ENCODE peak calls at places on chromosomes 13 and 19, in eight cellular contexts. M, R, J, N, W, L, D and H are unnamed samples.

GRCh38 chr19:42176990-42177685 is 40.3 kb downstream of the DEDD2 start:
- DNase-seq in L (no peak), R (peak), M (peak), J (peak), D (peak), W (no peak), N (peak), H (peak)

GRCh38 chr19:18742324-18742723 is 48.8 kb downstream of the COMP start:
- DNase-seq in D (no peak), L (no peak), N (no peak), W (no peak), M (no peak), R (no peak), J (no peak), H (no peak)

GRCh38 chr19:52566588-52566987 is 3.5 kb upstream of the ZNF701 start:
- DNase-seq in J (peak), W (no peak), R (no peak), N (no peak), L (no peak), M (peak), D (no peak), H (no peak)

GRCh38 chr13:105979586-105979985 is 555.9 kb downstream of the EFNB2 start:
- DNase-seq in L (no peak), J (no peak), M (no peak), D (no peak), N (no peak), R (no peak), W (no peak), H (no peak)

GRCh38 chr19:33771308-33772101 is 25.2 kb upstream of the KCTD15 start:
- DNase-seq in D (peak), J (peak), W (no peak), R (peak), L (peak), N (peak), M (peak), H (no peak)

GRCh38 chr19:512548-513365 is 5.5 kb downstream of the TPGS1 start:
- DNase-seq in D (no peak), W (no peak), L (no peak), M (no peak), N (no peak), R (no peak), J (peak), H (no peak)

GRCh38 chr19:46637224-46637623 is 1.2 kb upstream of the GNG8 start:
- DNase-seq in W (no peak), J (no peak), D (no peak), M (no peak), L (no peak), N (no peak), R (no peak), H (no peak)

GRCh38 chr13:48078251-48078656 is 16.6 kb downstream of the MED4 start:
- DNase-seq in R (peak), L (no peak), M (no peak), D (no peak), J (no peak), W (peak), N (peak), H (peak)

GRCh38 chr19:2751438-2751830 is 11.6 kb upstream of the SLC39A3 start:
- DNase-seq in M (no peak), R (no peak), W (no peak), D (no peak), L (no peak), N (no peak), J (no peak), H (no peak)

GRCh38 chr13:99892189-99892588 is 79.4 kb downstream of the ZIC5 start:
- DNase-seq in R (no peak), M (no peak), J (no peak), W (no peak), N (no peak), D (no peak), L (peak), H (no peak)

GRCh38 chr13:33945477-33945876 is 127.5 kb downstream of the RFC3 start:
- DNase-seq in M (no peak), W (no peak), R (no peak), L (no peak), N (no peak), J (no peak), D (peak), H (no peak)

GRCh38 chr13:71922191-71922590 is 55.2 kb upstream of the DACH1 start:
- DNase-seq in W (no peak), J (no peak), D (no peak), N (no peak), L (no peak), M (no peak), R (no peak), H (no peak)

GRCh38 chr19:57934820-57935665 is at the start of gene ZNF418:
- DNase-seq in M (peak), L (peak), R (peak), J (peak), D (no peak), N (no peak), W (peak), H (no peak)

GRCh38 chr19:31141301-31141700 is 207.9 kb downstream of the TSHZ3 start:
- DNase-seq in D (no peak), M (no peak), R (no peak), N (no peak), J (no peak), L (no peak), W (no peak), H (no peak)

GRCh38 chr13:43744630-43745029 is 42.1 kb downstream of the ENOX1 start:
- DNase-seq in R (no peak), M (peak), W (no peak), N (no peak), J (no peak), D (no peak), L (no peak), H (no peak)

GRCh38 chr13:50229935-50230334 is 214.7 kb downstream of the KCNRG start:
- DNase-seq in J (no peak), L (no peak), N (no peak), R (no peak), M (no peak), D (no peak), W (no peak), H (no peak)

GRCh38 chr19:2706251-2706650 is 3.8 kb upstream of the GNG7 start:
- DNase-seq in J (no peak), W (no peak), D (no peak), M (no peak), R (no peak), L (no peak), N (no peak), H (no peak)

GRCh38 chr19:20471441-20471840 is 94.1 kb downstream of the ZNF737 start:
- DNase-seq in M (no peak), R (no peak), J (no peak), L (no peak), D (no peak), N (no peak), W (no peak), H (no peak)

GRCh38 chr19:31254611-31255010 is 94.6 kb downstream of the TSHZ3 start:
- DNase-seq in M (no peak), N (no peak), J (no peak), D (no peak), L (no peak), R (no peak), W (no peak), H (no peak)

GRCh38 chr19:13644648-13645047 is 119.7 kb upstream of the MRI1 start:
- DNase-seq in R (no peak), M (no peak), L (no peak), N (no peak), W (no peak), D (peak), J (peak), H (no peak)

GRCh38 chr19:13029893-13030292 is 34.6 kb downstream of the NFIX start:
- DNase-seq in W (no peak), N (no peak), M (no peak), D (no peak), J (no peak), R (no peak), L (no peak), H (no peak)

GRCh38 chr13:45361596-45362206 is 20.7 kb upstream of the TPT1 start:
- DNase-seq in J (peak), N (no peak), W (no peak), R (peak), M (peak), L (no peak), D (no peak), H (peak)

GRCh38 chr19:15934332-15935078 is at the start of gene CYP4F11:
- DNase-seq in W (no peak), M (no peak), L (no peak), D (no peak), N (peak), R (peak), J (no peak), H (peak)

GRCh38 chr19:13165091-13165997 is 15.1 kb downstream of the IER2 start:
- DNase-seq in R (no peak), N (no peak), J (peak), L (no peak), D (no peak), M (no peak), W (no peak), H (no peak)

GRCh38 chr13:51501592-51502205 is 48.9 kb upstream of the INTS6 start:
- DNase-seq in N (no peak), L (no peak), M (peak), D (no peak), R (no peak), W (no peak), J (no peak), H (no peak)

DNA sequence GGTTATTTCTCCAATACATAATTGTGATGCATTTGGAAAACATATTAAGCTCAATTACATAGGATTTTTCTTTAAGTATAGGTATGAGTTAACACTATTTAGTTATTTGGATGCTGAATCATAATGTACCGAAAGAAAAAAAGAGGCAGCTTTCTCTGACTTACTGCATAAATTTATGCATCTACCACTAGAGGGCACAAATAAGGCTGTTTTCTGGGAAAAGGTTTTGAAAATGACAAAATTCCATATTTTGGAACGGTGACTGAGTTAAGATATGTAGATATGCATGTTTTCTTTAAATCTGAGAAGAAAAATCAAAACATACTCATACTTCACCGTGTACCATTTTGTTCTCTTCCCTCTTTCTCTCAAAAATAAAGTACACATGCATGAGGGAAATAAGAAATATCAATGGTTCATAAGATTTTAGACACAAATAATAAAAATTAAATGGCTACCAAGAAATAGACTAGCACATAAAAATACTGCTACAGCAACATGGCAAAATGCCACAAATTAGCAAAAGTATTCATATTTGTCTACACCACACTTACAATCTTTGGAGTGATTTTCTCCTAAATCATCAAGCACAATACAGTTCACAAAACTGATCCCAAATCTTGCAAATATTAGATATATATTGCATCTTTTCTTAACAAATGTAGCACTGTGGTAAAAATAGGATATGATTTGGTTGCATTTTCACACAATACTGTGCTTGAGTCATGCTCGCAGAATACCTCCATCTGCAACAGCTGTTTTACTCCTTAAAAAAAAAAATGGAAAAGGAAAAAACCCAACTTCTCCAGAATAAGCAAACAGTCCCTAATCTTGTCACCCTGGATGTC is 260.0 kb downstream of the FGF14 start:
- DNase-seq in M (peak), N (peak), D (no peak), R (peak), J (peak), L (no peak), W (no peak), H (no peak)
- TF ChIP-seq RAD21 in M (peak), N (no peak), D (peak), R (peak), J (peak), L (peak), W (peak), H (peak)

DNA sequence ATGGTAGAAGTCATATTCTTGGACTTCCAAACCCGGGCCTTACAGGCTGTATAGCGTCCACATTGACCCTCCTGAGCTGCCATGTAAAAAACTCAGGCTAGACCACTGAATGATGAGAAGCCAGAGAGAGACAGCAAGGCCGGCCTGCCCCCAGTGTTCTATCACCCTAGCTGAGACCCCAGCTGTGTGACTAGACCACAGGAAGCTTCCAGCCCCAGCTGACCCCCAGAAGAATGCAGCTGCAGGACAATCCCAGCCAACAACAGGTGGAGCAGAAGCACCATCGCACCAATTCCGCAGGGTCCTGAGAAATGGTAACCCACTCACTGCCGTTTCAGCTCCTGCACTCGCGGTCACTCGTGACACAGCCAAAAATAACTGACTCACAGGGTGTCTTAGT is 2.9 kb upstream of the ATP11A start:
- DNase-seq in W (no peak), R (no peak), L (no peak), M (no peak), D (no peak), N (no peak), J (no peak), H (no peak)
- H3K4me2 ChIP-seq in W (no peak), R (no peak), L (no peak), M (no peak), D (no peak), N (no peak), J (no peak), H (no peak)

DNA sequence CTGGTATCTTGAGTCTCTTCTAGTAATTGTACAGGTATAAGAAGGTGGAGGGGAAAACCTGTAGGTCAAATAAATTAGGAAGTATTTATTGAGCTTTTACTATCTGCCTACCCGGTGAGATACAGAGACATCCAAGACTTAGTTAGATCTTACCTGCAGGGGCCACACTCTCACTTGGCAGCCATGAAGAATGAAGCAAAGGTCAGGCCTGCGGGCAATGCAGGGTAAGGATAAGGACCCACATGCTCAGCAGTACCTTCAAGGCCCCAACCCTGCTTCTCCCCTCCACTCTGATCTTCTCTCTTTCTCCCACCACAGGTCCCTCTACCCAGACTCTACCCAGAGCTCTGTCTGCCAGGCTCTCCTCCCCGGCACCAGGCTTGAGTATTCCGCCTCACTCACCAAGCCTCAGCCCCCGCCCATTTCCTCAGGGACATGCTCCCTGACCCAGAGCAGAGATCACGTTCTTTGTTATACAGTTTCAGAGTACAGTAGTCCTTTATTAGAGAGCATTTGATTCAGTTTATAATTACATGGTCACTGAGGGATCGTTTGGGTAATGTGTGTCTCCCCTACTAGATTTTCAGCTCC is 18.9 kb upstream of the CLDN10 start:
- DNase-seq in D (no peak), R (no peak), N (no peak), M (no peak), L (no peak), W (no peak), J (no peak), H (no peak)
- TF ChIP-seq RAD21 in D (no peak), R (no peak), N (no peak), M (no peak), L (peak), W (no peak), J (no peak), H (no peak)

GRCh38 chr19:43775299-43775890 is 5.4 kb downstream of the KCNN4 start:
- DNase-seq in M (no peak), J (no peak), W (no peak), R (no peak), D (no peak), L (no peak), N (no peak), H (no peak)

GRCh38 chr19:43774103-43774939 is 6.5 kb downstream of the KCNN4 start:
- DNase-seq in W (no peak), R (no peak), N (peak), D (peak), M (peak), J (peak), L (no peak), H (no peak)

GRCh38 chr19:43776285-43776684 is 4.5 kb downstream of the KCNN4 start:
- DNase-seq in L (no peak), R (no peak), J (peak), M (no peak), W (no peak), N (no peak), D (no peak), H (no peak)

GRCh38 chr19:43777163-43777700 is 3.5 kb downstream of the KCNN4 start:
- DNase-seq in N (no peak), W (no peak), R (peak), M (peak), J (peak), L (no peak), D (peak), H (no peak)

DNA sequence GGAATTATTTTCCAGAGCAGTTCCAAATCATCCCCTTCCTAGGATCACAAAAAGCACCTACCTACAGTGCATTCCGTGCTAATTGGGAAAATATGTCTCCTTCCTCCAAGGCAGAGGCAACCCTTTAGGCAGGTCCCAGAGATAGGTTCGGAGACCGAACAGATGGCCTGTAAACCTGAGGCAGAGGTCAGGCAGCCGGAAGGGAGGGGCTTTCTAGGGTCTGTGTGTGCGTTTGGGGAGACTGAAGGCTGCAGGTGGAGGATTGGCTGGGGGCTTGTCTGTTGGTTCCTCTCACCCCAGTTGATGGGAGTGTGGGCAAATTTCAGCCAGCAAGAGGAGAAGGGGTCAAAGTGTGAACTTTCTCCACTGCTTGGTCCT is 7.1 kb downstream of the KCNN4 start:
- DNase-seq in N (no peak), J (peak), R (no peak), D (no peak), M (no peak), W (no peak), L (no peak), H (no peak)
- H3K4me2 ChIP-seq in N (peak), J (peak), R (no peak), D (no peak), M (no peak), W (no peak), L (peak), H (no peak)